ENCODE peak calls at places on chromosomes 7 and 10, in ten cellular contexts. One of them, this sample, is unnamed.

GRCh38 chr10:100006241-100006886 is 3.4 kb downstream of the DNMBP start:
- DNase-seq in HCEC 1CT: peak; percentile 99
- DNase-seq in activated naive CD4-positive, alpha-beta T cell: no peak
- DNase-seq in heart right ventricle: no peak
- DNase-seq in Right ventricle myocardium superior: no peak
- DNase-seq in body of pancreas: no peak
- DNase-seq in stimulated activated CD4-positive, alpha-beta T cell treated with anti-CD3 and anti-CD28 coated beads, Interleukin-12 subunit alpha, Interleukin-12 subunit beta, amount 100 ng/mL, for 24 hours: no peak
- DNase-seq in AG04450: peak; percentile 78
- DNase-seq in SHP77: no peak
- DNase-seq in astrocyte of the cerebellum: peak; percentile 70
- DNase-seq in this sample: no peak

GRCh38 chr7:30136339-30136738 is 1.6 kb downstream of the MTURN start:
- DNase-seq in HCEC 1CT: no peak
- DNase-seq in activated naive CD4-positive, alpha-beta T cell: no peak
- DNase-seq in heart right ventricle: no peak
- DNase-seq in Right ventricle myocardium superior: no peak
- DNase-seq in body of pancreas: no peak
- DNase-seq in stimulated activated CD4-positive, alpha-beta T cell treated with anti-CD3 and anti-CD28 coated beads, Interleukin-12 subunit alpha, Interleukin-12 subunit beta, amount 100 ng/mL, for 24 hours: no peak
- DNase-seq in AG04450: no peak
- DNase-seq in SHP77: peak; percentile 19
- DNase-seq in astrocyte of the cerebellum: no peak
- DNase-seq in this sample: peak; percentile 29

GRCh38 chr7:30989008-30989823 is 25.5 kb downstream of the GHRHR start:
- DNase-seq in HCEC 1CT: no peak
- DNase-seq in activated naive CD4-positive, alpha-beta T cell: no peak
- DNase-seq in heart right ventricle: no peak
- DNase-seq in Right ventricle myocardium superior: no peak
- DNase-seq in body of pancreas: no peak
- DNase-seq in stimulated activated CD4-positive, alpha-beta T cell treated with anti-CD3 and anti-CD28 coated beads, Interleukin-12 subunit alpha, Interleukin-12 subunit beta, amount 100 ng/mL, for 24 hours: no peak
- DNase-seq in AG04450: no peak
- DNase-seq in SHP77: no peak
- DNase-seq in astrocyte of the cerebellum: no peak
- DNase-seq in this sample: no peak

GRCh38 chr10:29554660-29555059 is 80.1 kb downstream of the SVIL start:
- DNase-seq in HCEC 1CT: no peak
- DNase-seq in activated naive CD4-positive, alpha-beta T cell: no peak
- DNase-seq in heart right ventricle: no peak
- DNase-seq in Right ventricle myocardium superior: no peak
- DNase-seq in body of pancreas: no peak
- DNase-seq in stimulated activated CD4-positive, alpha-beta T cell treated with anti-CD3 and anti-CD28 coated beads, Interleukin-12 subunit alpha, Interleukin-12 subunit beta, amount 100 ng/mL, for 24 hours: no peak
- DNase-seq in AG04450: no peak
- DNase-seq in SHP77: no peak
- DNase-seq in astrocyte of the cerebellum: peak; percentile 43
- DNase-seq in this sample: no peak

GRCh38 chr7:98878365-98879197 is at the start of gene TRRAP:
- DNase-seq in HCEC 1CT: peak; percentile 50
- DNase-seq in activated naive CD4-positive, alpha-beta T cell: peak; percentile 61
- DNase-seq in heart right ventricle: peak; percentile 78
- DNase-seq in Right ventricle myocardium superior: peak; percentile 86
- DNase-seq in body of pancreas: peak; percentile 77
- DNase-seq in stimulated activated CD4-positive, alpha-beta T cell treated with anti-CD3 and anti-CD28 coated beads, Interleukin-12 subunit alpha, Interleukin-12 subunit beta, amount 100 ng/mL, for 24 hours: peak; percentile 62
- DNase-seq in AG04450: no peak
- DNase-seq in SHP77: peak; percentile 47
- DNase-seq in astrocyte of the cerebellum: peak; percentile 32
- DNase-seq in this sample: peak; percentile 59

GRCh38 chr10:28754930-28755718 is 77.8 kb downstream of the BAMBI start:
- DNase-seq in HCEC 1CT: peak; percentile 47
- DNase-seq in activated naive CD4-positive, alpha-beta T cell: no peak
- DNase-seq in heart right ventricle: no peak
- DNase-seq in Right ventricle myocardium superior: no peak
- DNase-seq in body of pancreas: no peak
- DNase-seq in stimulated activated CD4-positive, alpha-beta T cell treated with anti-CD3 and anti-CD28 coated beads, Interleukin-12 subunit alpha, Interleukin-12 subunit beta, amount 100 ng/mL, for 24 hours: no peak
- DNase-seq in AG04450: peak; percentile 16
- DNase-seq in SHP77: no peak
- DNase-seq in astrocyte of the cerebellum: no peak
- DNase-seq in this sample: no peak

GRCh38 chr10:17980796-17981195 is 29.1 kb downstream of the SLC39A12 start:
- DNase-seq in HCEC 1CT: peak; percentile 3
- DNase-seq in activated naive CD4-positive, alpha-beta T cell: no peak
- DNase-seq in heart right ventricle: no peak
- DNase-seq in Right ventricle myocardium superior: no peak
- DNase-seq in body of pancreas: no peak
- DNase-seq in stimulated activated CD4-positive, alpha-beta T cell treated with anti-CD3 and anti-CD28 coated beads, Interleukin-12 subunit alpha, Interleukin-12 subunit beta, amount 100 ng/mL, for 24 hours: no peak
- DNase-seq in AG04450: no peak
- DNase-seq in SHP77: no peak
- DNase-seq in astrocyte of the cerebellum: no peak
- DNase-seq in this sample: no peak

GRCh38 chr10:48896756-48897437 is 42.7 kb downstream of the LRRC18 start:
- DNase-seq in HCEC 1CT: no peak
- DNase-seq in activated naive CD4-positive, alpha-beta T cell: no peak
- DNase-seq in heart right ventricle: no peak
- DNase-seq in Right ventricle myocardium superior: no peak
- DNase-seq in body of pancreas: no peak
- DNase-seq in stimulated activated CD4-positive, alpha-beta T cell treated with anti-CD3 and anti-CD28 coated beads, Interleukin-12 subunit alpha, Interleukin-12 subunit beta, amount 100 ng/mL, for 24 hours: no peak
- DNase-seq in AG04450: no peak
- DNase-seq in SHP77: no peak
- DNase-seq in astrocyte of the cerebellum: no peak
- DNase-seq in this sample: no peak

GRCh38 chr10:88045116-88045515 is 181.7 kb downstream of the PTEN start:
- DNase-seq in HCEC 1CT: no peak
- DNase-seq in activated naive CD4-positive, alpha-beta T cell: no peak
- DNase-seq in heart right ventricle: no peak
- DNase-seq in Right ventricle myocardium superior: no peak
- DNase-seq in body of pancreas: no peak
- DNase-seq in stimulated activated CD4-positive, alpha-beta T cell treated with anti-CD3 and anti-CD28 coated beads, Interleukin-12 subunit alpha, Interleukin-12 subunit beta, amount 100 ng/mL, for 24 hours: no peak
- DNase-seq in AG04450: no peak
- DNase-seq in SHP77: no peak
- DNase-seq in astrocyte of the cerebellum: no peak
- DNase-seq in this sample: no peak

GRCh38 chr10:5951167-5951711 is 26.1 kb downstream of the IL15RA start:
- DNase-seq in HCEC 1CT: no peak
- DNase-seq in activated naive CD4-positive, alpha-beta T cell: no peak
- DNase-seq in heart right ventricle: no peak
- DNase-seq in Right ventricle myocardium superior: peak; percentile 73
- DNase-seq in body of pancreas: peak; percentile 33
- DNase-seq in stimulated activated CD4-positive, alpha-beta T cell treated with anti-CD3 and anti-CD28 coated beads, Interleukin-12 subunit alpha, Interleukin-12 subunit beta, amount 100 ng/mL, for 24 hours: no peak
- DNase-seq in AG04450: no peak
- DNase-seq in SHP77: no peak
- DNase-seq in astrocyte of the cerebellum: no peak
- DNase-seq in this sample: no peak

GRCh38 chr10:32964261-32964660 is 6.2 kb upstream of the ITGB1 start:
- DNase-seq in HCEC 1CT: no peak
- DNase-seq in activated naive CD4-positive, alpha-beta T cell: no peak
- DNase-seq in heart right ventricle: no peak
- DNase-seq in Right ventricle myocardium superior: no peak
- DNase-seq in body of pancreas: no peak
- DNase-seq in stimulated activated CD4-positive, alpha-beta T cell treated with anti-CD3 and anti-CD28 coated beads, Interleukin-12 subunit alpha, Interleukin-12 subunit beta, amount 100 ng/mL, for 24 hours: no peak
- DNase-seq in AG04450: no peak
- DNase-seq in SHP77: no peak
- DNase-seq in astrocyte of the cerebellum: no peak
- DNase-seq in this sample: no peak

GRCh38 chr10:70779088-70779487 is 6.1 kb downstream of the TBATA start:
- DNase-seq in HCEC 1CT: no peak
- DNase-seq in activated naive CD4-positive, alpha-beta T cell: no peak
- DNase-seq in heart right ventricle: no peak
- DNase-seq in Right ventricle myocardium superior: no peak
- DNase-seq in body of pancreas: no peak
- DNase-seq in stimulated activated CD4-positive, alpha-beta T cell treated with anti-CD3 and anti-CD28 coated beads, Interleukin-12 subunit alpha, Interleukin-12 subunit beta, amount 100 ng/mL, for 24 hours: no peak
- DNase-seq in AG04450: no peak
- DNase-seq in SHP77: no peak
- DNase-seq in astrocyte of the cerebellum: no peak
- DNase-seq in this sample: no peak

GRCh38 chr7:36283711-36284130 is 105.9 kb upstream of the ANLN start:
- DNase-seq in HCEC 1CT: no peak
- DNase-seq in activated naive CD4-positive, alpha-beta T cell: no peak
- DNase-seq in heart right ventricle: peak; percentile 61
- DNase-seq in Right ventricle myocardium superior: peak; percentile 84
- DNase-seq in body of pancreas: peak; percentile 29
- DNase-seq in stimulated activated CD4-positive, alpha-beta T cell treated with anti-CD3 and anti-CD28 coated beads, Interleukin-12 subunit alpha, Interleukin-12 subunit beta, amount 100 ng/mL, for 24 hours: no peak
- DNase-seq in AG04450: no peak
- DNase-seq in SHP77: no peak
- DNase-seq in astrocyte of the cerebellum: no peak
- DNase-seq in this sample: no peak

GRCh38 chr7:41311301-41311700 is 391.6 kb downstream of the INHBA start:
- DNase-seq in HCEC 1CT: no peak
- DNase-seq in activated naive CD4-positive, alpha-beta T cell: no peak
- DNase-seq in heart right ventricle: no peak
- DNase-seq in Right ventricle myocardium superior: no peak
- DNase-seq in body of pancreas: no peak
- DNase-seq in stimulated activated CD4-positive, alpha-beta T cell treated with anti-CD3 and anti-CD28 coated beads, Interleukin-12 subunit alpha, Interleukin-12 subunit beta, amount 100 ng/mL, for 24 hours: no peak
- DNase-seq in AG04450: no peak
- DNase-seq in SHP77: no peak
- DNase-seq in astrocyte of the cerebellum: no peak
- DNase-seq in this sample: no peak

GRCh38 chr10:26486985-26487850 is 49.1 kb downstream of the APBB1IP start:
- DNase-seq in HCEC 1CT: peak; percentile 10
- DNase-seq in activated naive CD4-positive, alpha-beta T cell: peak; percentile 12
- DNase-seq in heart right ventricle: no peak
- DNase-seq in Right ventricle myocardium superior: no peak
- DNase-seq in body of pancreas: no peak
- DNase-seq in stimulated activated CD4-positive, alpha-beta T cell treated with anti-CD3 and anti-CD28 coated beads, Interleukin-12 subunit alpha, Interleukin-12 subunit beta, amount 100 ng/mL, for 24 hours: peak; percentile 55
- DNase-seq in AG04450: peak; percentile 20
- DNase-seq in SHP77: no peak
- DNase-seq in astrocyte of the cerebellum: peak; percentile 75
- DNase-seq in this sample: no peak

GRCh38 chr7:154892459-154892858 is 110.5 kb downstream of the PAXIP1 start:
- DNase-seq in HCEC 1CT: no peak
- DNase-seq in activated naive CD4-positive, alpha-beta T cell: no peak
- DNase-seq in heart right ventricle: no peak
- DNase-seq in Right ventricle myocardium superior: no peak
- DNase-seq in body of pancreas: no peak
- DNase-seq in stimulated activated CD4-positive, alpha-beta T cell treated with anti-CD3 and anti-CD28 coated beads, Interleukin-12 subunit alpha, Interleukin-12 subunit beta, amount 100 ng/mL, for 24 hours: no peak
- DNase-seq in AG04450: no peak
- DNase-seq in SHP77: no peak
- DNase-seq in astrocyte of the cerebellum: no peak
- DNase-seq in this sample: no peak

GRCh38 chr7:28922618-28923331 is 35.4 kb downstream of the TRIL start:
- DNase-seq in HCEC 1CT: peak; percentile 40
- DNase-seq in activated naive CD4-positive, alpha-beta T cell: peak; percentile 14
- DNase-seq in heart right ventricle: peak; percentile 60
- DNase-seq in Right ventricle myocardium superior: peak; percentile 77
- DNase-seq in body of pancreas: peak; percentile 76
- DNase-seq in stimulated activated CD4-positive, alpha-beta T cell treated with anti-CD3 and anti-CD28 coated beads, Interleukin-12 subunit alpha, Interleukin-12 subunit beta, amount 100 ng/mL, for 24 hours: peak; percentile 50
- DNase-seq in AG04450: peak; percentile 43
- DNase-seq in SHP77: peak; percentile 92
- DNase-seq in astrocyte of the cerebellum: peak; percentile 77
- DNase-seq in this sample: peak; percentile 94

GRCh38 chr7:108012499-108013430 is 9.8 kb upstream of the LAMB1 start:
- DNase-seq in HCEC 1CT: peak; percentile 52
- DNase-seq in activated naive CD4-positive, alpha-beta T cell: no peak
- DNase-seq in heart right ventricle: no peak
- DNase-seq in Right ventricle myocardium superior: no peak
- DNase-seq in body of pancreas: no peak
- DNase-seq in stimulated activated CD4-positive, alpha-beta T cell treated with anti-CD3 and anti-CD28 coated beads, Interleukin-12 subunit alpha, Interleukin-12 subunit beta, amount 100 ng/mL, for 24 hours: no peak
- DNase-seq in AG04450: no peak
- DNase-seq in SHP77: no peak
- DNase-seq in astrocyte of the cerebellum: no peak
- DNase-seq in this sample: no peak

GRCh38 chr10:53223846-53224245 is 451.3 kb upstream of the MBL2 start:
- DNase-seq in HCEC 1CT: no peak
- DNase-seq in activated naive CD4-positive, alpha-beta T cell: no peak
- DNase-seq in heart right ventricle: no peak
- DNase-seq in Right ventricle myocardium superior: no peak
- DNase-seq in body of pancreas: no peak
- DNase-seq in stimulated activated CD4-positive, alpha-beta T cell treated with anti-CD3 and anti-CD28 coated beads, Interleukin-12 subunit alpha, Interleukin-12 subunit beta, amount 100 ng/mL, for 24 hours: no peak
- DNase-seq in AG04450: no peak
- DNase-seq in SHP77: no peak
- DNase-seq in astrocyte of the cerebellum: peak; percentile 9
- DNase-seq in this sample: peak; percentile 85

GRCh38 chr7:99000196-99000903 is 122.0 kb downstream of the TRRAP start:
- DNase-seq in HCEC 1CT: no peak
- DNase-seq in activated naive CD4-positive, alpha-beta T cell: no peak
- DNase-seq in heart right ventricle: no peak
- DNase-seq in Right ventricle myocardium superior: no peak
- DNase-seq in body of pancreas: no peak
- DNase-seq in stimulated activated CD4-positive, alpha-beta T cell treated with anti-CD3 and anti-CD28 coated beads, Interleukin-12 subunit alpha, Interleukin-12 subunit beta, amount 100 ng/mL, for 24 hours: no peak
- DNase-seq in AG04450: no peak
- DNase-seq in SHP77: no peak
- DNase-seq in astrocyte of the cerebellum: no peak
- DNase-seq in this sample: no peak

GRCh38 chr7:66847879-66848810 is 72.9 kb upstream of the TMEM248 start:
- DNase-seq in HCEC 1CT: peak; percentile 65
- DNase-seq in activated naive CD4-positive, alpha-beta T cell: no peak
- DNase-seq in heart right ventricle: no peak
- DNase-seq in Right ventricle myocardium superior: no peak
- DNase-seq in body of pancreas: no peak
- DNase-seq in stimulated activated CD4-positive, alpha-beta T cell treated with anti-CD3 and anti-CD28 coated beads, Interleukin-12 subunit alpha, Interleukin-12 subunit beta, amount 100 ng/mL, for 24 hours: no peak
- DNase-seq in AG04450: peak; percentile 49
- DNase-seq in SHP77: peak; percentile 56
- DNase-seq in astrocyte of the cerebellum: no peak
- DNase-seq in this sample: peak; percentile 48

GRCh38 chr7:25031432-25031831 is 51.5 kb upstream of the OSBPL3 start:
- DNase-seq in HCEC 1CT: peak; percentile 14
- DNase-seq in activated naive CD4-positive, alpha-beta T cell: no peak
- DNase-seq in heart right ventricle: no peak
- DNase-seq in Right ventricle myocardium superior: no peak
- DNase-seq in body of pancreas: no peak
- DNase-seq in stimulated activated CD4-positive, alpha-beta T cell treated with anti-CD3 and anti-CD28 coated beads, Interleukin-12 subunit alpha, Interleukin-12 subunit beta, amount 100 ng/mL, for 24 hours: no peak
- DNase-seq in AG04450: no peak
- DNase-seq in SHP77: no peak
- DNase-seq in astrocyte of the cerebellum: peak; percentile 4
- DNase-seq in this sample: no peak

GRCh38 chr7:137579913-137580640 is 236.5 kb upstream of the PTN start:
- DNase-seq in HCEC 1CT: peak; percentile 95
- DNase-seq in activated naive CD4-positive, alpha-beta T cell: no peak
- DNase-seq in heart right ventricle: no peak
- DNase-seq in Right ventricle myocardium superior: no peak
- DNase-seq in body of pancreas: no peak
- DNase-seq in stimulated activated CD4-positive, alpha-beta T cell treated with anti-CD3 and anti-CD28 coated beads, Interleukin-12 subunit alpha, Interleukin-12 subunit beta, amount 100 ng/mL, for 24 hours: no peak
- DNase-seq in AG04450: peak; percentile 65
- DNase-seq in SHP77: no peak
- DNase-seq in astrocyte of the cerebellum: peak; percentile 48
- DNase-seq in this sample: no peak

GRCh38 chr7:85052894-85053293 is 134.0 kb downstream of the SEMA3D start:
- DNase-seq in HCEC 1CT: no peak
- DNase-seq in activated naive CD4-positive, alpha-beta T cell: no peak
- DNase-seq in heart right ventricle: no peak
- DNase-seq in Right ventricle myocardium superior: no peak
- DNase-seq in body of pancreas: no peak
- DNase-seq in stimulated activated CD4-positive, alpha-beta T cell treated with anti-CD3 and anti-CD28 coated beads, Interleukin-12 subunit alpha, Interleukin-12 subunit beta, amount 100 ng/mL, for 24 hours: no peak
- DNase-seq in AG04450: no peak
- DNase-seq in SHP77: no peak
- DNase-seq in astrocyte of the cerebellum: no peak
- DNase-seq in this sample: no peak